ENCODE peak calls at places on chromosomes 13 and 19, in nine cellular contexts. X is fibroblast of lung; A is CD4-positive, CD25-positive, alpha-beta regulatory T cell; H is neural crest cell; Y is MG63; D is ELF-1; T is lower lobe of right lung; N is stimulated activated effector memory CD8-positive, alpha-beta T cell treated with anti-CD3 and anti-CD28 coated beads, Interleukin-12 subunit alpha, Interleukin-12 subunit beta, amount 100 ng/mL, for 72 hours; R is stimulated activated naive CD4-positive, alpha-beta T cell. B is an unnamed sample.

GRCh38 chr13:49927755-49928154 is 8.4 kb downstream of the SPRYD7 start:
- DNase-seq in X (peak; percentile 98), A (no peak), H (no peak), Y (no peak), D (no peak), T (no peak), N (no peak), R (no peak), B (no peak)

GRCh38 chr13:33279414-33279813 is 6.1 kb downstream of the STARD13 start:
- DNase-seq in X (no peak), A (no peak), H (no peak), Y (peak; percentile 63), D (no peak), T (no peak), N (no peak), R (no peak), B (no peak)

GRCh38 chr19:17610384-17610783 is 54.9 kb downstream of the COLGALT1 start:
- DNase-seq in X (no peak), A (peak; percentile 41), H (no peak), Y (no peak), D (no peak), T (no peak), N (no peak), R (no peak), B (peak; percentile 43)

GRCh38 chr19:10113964-10114650 is 2.6 kb downstream of the P2RY11 start:
- DNase-seq in X (no peak), A (no peak), H (no peak), Y (peak; percentile 48), D (peak; percentile 62), T (no peak), N (no peak), R (no peak), B (no peak)

GRCh38 chr19:17333611-17334413 is 843 bp downstream of the ANO8 start:
- DNase-seq in X (peak; percentile 85), A (peak; percentile 93), H (no peak), Y (peak; percentile 57), D (peak; percentile 52), T (no peak), N (peak; percentile 81), R (peak; percentile 63), B (peak; percentile 35)

GRCh38 chr13:105721056-105721455 is 814.4 kb downstream of the EFNB2 start:
- DNase-seq in X (peak; percentile 32), A (no peak), H (no peak), Y (no peak), D (no peak), T (no peak), N (no peak), R (no peak), B (no peak)

GRCh38 chr19:52646571-52647222 is 8.5 kb upstream of the ZNF83 start:
- DNase-seq in X (peak; percentile 67), A (peak; percentile 9), H (no peak), Y (no peak), D (no peak), T (no peak), N (no peak), R (no peak), B (no peak)

GRCh38 chr19:10104665-10105221 is 1.4 kb upstream of the PPAN start:
- DNase-seq in X (no peak), A (peak; percentile 96), H (no peak), Y (no peak), D (no peak), T (no peak), N (peak; percentile 90), R (peak; percentile 79), B (no peak)

GRCh38 chr19:1811942-1812425 is at the start of gene ATP8B3:
- DNase-seq in X (no peak), A (peak; percentile 65), H (no peak), Y (no peak), D (no peak), T (no peak), N (peak; percentile 85), R (no peak), B (peak; percentile 94)

GRCh38 chr13:39874331-39875055 is 219.0 kb downstream of the COG6 start:
- DNase-seq in X (no peak), A (no peak), H (no peak), Y (no peak), D (no peak), T (no peak), N (no peak), R (no peak), B (no peak)

GRCh38 chr13:24670927-24671326 is 9.3 kb upstream of the ATP12A start:
- DNase-seq in X (peak; percentile 20), A (peak; percentile 15), H (no peak), Y (peak; percentile 33), D (peak; percentile 83), T (no peak), N (no peak), R (peak; percentile 17), B (no peak)

GRCh38 chr19:45049073-45049736 is 10.4 kb downstream of the CLASRP start:
- DNase-seq in X (no peak), A (no peak), H (no peak), Y (no peak), D (no peak), T (no peak), N (no peak), R (no peak), B (no peak)

GRCh38 chr19:18733196-18733647 is 49.7 kb downstream of the CRTC1 start:
- DNase-seq in X (peak; percentile 70), A (no peak), H (no peak), Y (no peak), D (peak; percentile 84), T (no peak), N (no peak), R (no peak), B (no peak)

GRCh38 chr13:45162821-45163220 is 38.0 kb downstream of the KCTD4 start:
- DNase-seq in X (peak; percentile 93), A (peak; percentile 5), H (no peak), Y (peak; percentile 7), D (no peak), T (no peak), N (no peak), R (no peak), B (no peak)

GRCh38 chr19:23882493-23882892 is 32.2 kb upstream of the ZNF726 start:
- DNase-seq in X (no peak), A (no peak), H (no peak), Y (no peak), D (no peak), T (no peak), N (no peak), R (no peak), B (no peak)

GRCh38 chr19:55277494-55277893 is 2.4 kb downstream of the HSPBP1 start:
- DNase-seq in X (no peak), A (no peak), H (no peak), Y (no peak), D (no peak), T (no peak), N (no peak), R (no peak), B (no peak)

GRCh38 chr19:17611462-17612244 is 56.2 kb downstream of the COLGALT1 start:
- DNase-seq in X (no peak), A (no peak), H (no peak), Y (no peak), D (no peak), T (no peak), N (no peak), R (no peak), B (no peak)

GRCh38 chr19:23070353-23070781 is 46.5 kb upstream of the ZNF730 start:
- DNase-seq in X (peak; percentile 17), A (peak; percentile 2), H (no peak), Y (no peak), D (peak; percentile 95), T (no peak), N (no peak), R (no peak), B (no peak)

GRCh38 chr19:18996351-18996750 is 37.0 kb downstream of the SUGP2 start:
- DNase-seq in X (no peak), A (no peak), H (no peak), Y (no peak), D (no peak), T (no peak), N (no peak), R (no peak), B (no peak)

GRCh38 chr19:18122860-18123795 is 25.6 kb downstream of the MAST3 start:
- DNase-seq in X (no peak), A (no peak), H (no peak), Y (no peak), D (no peak), T (no peak), N (no peak), R (no peak), B (no peak)

GRCh38 chr19:38139122-38139521 is 84.9 kb downstream of the DPF1 start:
- DNase-seq in X (no peak), A (peak; percentile 8), H (no peak), Y (no peak), D (no peak), T (no peak), N (no peak), R (no peak), B (no peak)

GRCh38 chr13:110571897-110572777 is 10.6 kb upstream of the RAB20 start:
- DNase-seq in X (no peak), A (no peak), H (no peak), Y (no peak), D (no peak), T (no peak), N (no peak), R (no peak), B (no peak)

GRCh38 chr19:41219924-41220567 is 1.0 kb downstream of the AXL start:
- DNase-seq in X (peak; percentile 72), A (no peak), H (no peak), Y (peak; percentile 89), D (peak; percentile 63), T (no peak), N (no peak), R (no peak), B (no peak)